ENCODE peak calls at places on chromosomes 13 and 19, in six cellular contexts. S is A549; N is T47D; W is stimulated activated CD8-positive, alpha-beta memory T cell treated with anti-CD3 and anti-CD28 coated beads, Interleukin-2, amount 100 ng/mL, for 1 hour; T is Calu3; M is T-helper 2 cell. Z is an unnamed sample.

GRCh38 chr19:2166741-2167738 is 3.3 kb downstream of the DOT1L start:
- DNase-seq in N (no peak), T (peak), M (no peak), W (no peak), S (no peak), Z (no peak)

GRCh38 chr19:1774999-1775772 is 21.9 kb downstream of the ONECUT3 start:
- DNase-seq in W (no peak), T (no peak), M (no peak), S (no peak), N (no peak), Z (no peak)

GRCh38 chr13:103133551-103133950 is 67.3 kb upstream of the SLC10A2 start:
- DNase-seq in N (no peak), W (no peak), S (no peak), T (no peak), M (no peak), Z (no peak)

GRCh38 chr13:65914707-65915106 is 1315.4 kb downstream of the PCDH9 start:
- DNase-seq in T (no peak), N (no peak), M (no peak), W (no peak), S (no peak), Z (no peak)

GRCh38 chr13:75861786-75862185 is 225.7 kb downstream of the LMO7 start:
- DNase-seq in M (no peak), T (no peak), W (no peak), S (no peak), N (no peak), Z (no peak)

GRCh38 chr19:23273022-23273593 is 22.9 kb upstream of the ZNF724 start:
- DNase-seq in W (peak), N (no peak), S (no peak), M (no peak), T (no peak), Z (no peak)

GRCh38 chr13:86051134-86052103 is 252.2 kb upstream of the SLITRK6 start:
- DNase-seq in S (no peak), N (no peak), W (no peak), M (no peak), T (peak), Z (no peak)

GRCh38 chr19:48169585-48169973 is 565 bp downstream of the LIG1 start:
- DNase-seq in T (peak), W (peak), N (peak), S (peak), M (peak), Z (peak)

GRCh38 chr13:48808689-48809088 is 155.0 kb downstream of the CYSLTR2 start:
- DNase-seq in W (no peak), S (no peak), T (no peak), N (no peak), M (no peak), Z (no peak)

GRCh38 chr19:58150328-58150921 is at the start of gene ZNF329:
- DNase-seq in T (peak), N (peak), W (peak), M (peak), S (peak), Z (peak)

GRCh38 chr19:10104665-10105221 is 1.4 kb upstream of the PPAN start:
- DNase-seq in W (peak), T (no peak), M (peak), S (no peak), N (no peak), Z (peak)

GRCh38 chr13:23790591-23791170 is 98.5 kb downstream of the MIPEP start:
- DNase-seq in N (no peak), S (no peak), W (no peak), T (no peak), M (no peak), Z (no peak)

GRCh38 chr19:6536138-6536671 is 5.4 kb downstream of the TNFSF9 start:
- DNase-seq in M (peak), S (peak), W (peak), T (peak), N (peak), Z (peak)

GRCh38 chr13:33072282-33072681 is 56.1 kb downstream of the KL start:
- DNase-seq in S (no peak), W (no peak), N (no peak), M (no peak), T (no peak), Z (no peak)

GRCh38 chr19:2986951-2987491 is 9.7 kb downstream of the TLE6 start:
- DNase-seq in T (no peak), S (no peak), M (no peak), W (no peak), N (no peak), Z (no peak)

GRCh38 chr19:35710784-35711723 is 6.7 kb downstream of the ZBTB32 start:
- DNase-seq in W (no peak), M (peak), T (no peak), N (no peak), S (no peak), Z (peak)

GRCh38 chr13:113448545-113448884 is 4.8 kb downstream of the ADPRHL1 start:
- DNase-seq in T (peak), M (no peak), S (no peak), N (no peak), W (no peak), Z (no peak)

GRCh38 chr19:49823472-49823871 is 5.4 kb downstream of the MED25 start:
- DNase-seq in N (no peak), S (no peak), M (no peak), T (no peak), W (no peak), Z (no peak)

GRCh38 chr13:57631607-57632275 is at the start of gene PCDH17:
- DNase-seq in M (no peak), N (peak), T (no peak), W (no peak), S (no peak), Z (no peak)

GRCh38 chr19:8367327-8368001 is 3.5 kb downstream of the ANGPTL4 start:
- DNase-seq in T (peak), W (no peak), N (no peak), M (no peak), S (no peak), Z (no peak)

GRCh38 chr13:24212674-24213073 is 52.2 kb downstream of the SPATA13 start:
- DNase-seq in W (no peak), M (no peak), T (no peak), S (no peak), N (no peak), Z (no peak)

Z was measured in activated T-helper 9 cell treated with anti-CD3 and anti-CD28 coated beads, Interleukin-2, amount 50 U/mL, for 16 hours.